ENCODE peak calls at places on chromosomes 6 and 20, in nine cellular contexts. B, D, F, M, N, G, Z, S and K are unnamed samples.
A peak's percentile ranks its signal among the peaks of the same experiment; 100 is the strongest.

GRCh38 chr6:113529191-113529590 is 328.0 kb upstream of the MARCKS start:
- DNase-seq in G (no peak), M (no peak), D (no peak), Z (no peak), F (no peak), S (peak; percentile 24), N (peak; percentile 53), B (peak; percentile 43), K (peak; percentile 41)

GRCh38 chr6:149334201-149334600 is 16.7 kb downstream of the TAB2 start:
- DNase-seq in M (no peak), N (peak; percentile 51), D (no peak), G (no peak), Z (no peak), S (peak; percentile 64), B (peak; percentile 80), F (no peak), K (peak; percentile 62)

GRCh38 chr20:45059022-45059728 is 41.8 kb downstream of the KCNS1 start:
- DNase-seq in D (peak; percentile 28), N (peak; percentile 52), F (no peak), M (no peak), S (no peak), G (no peak), B (peak; percentile 64), Z (no peak), K (peak; percentile 27)

GRCh38 chr20:62122659-62123449 is 579 bp downstream of the LSM14B start:
- DNase-seq in B (peak; percentile 50), N (no peak), D (peak; percentile 58), S (peak; percentile 11), F (peak; percentile 45), M (no peak), G (peak; percentile 77), Z (no peak), K (peak; percentile 35)

GRCh38 chr6:127880452-127880851 is 20.4 kb downstream of the THEMIS start:
- DNase-seq in N (no peak), D (peak; percentile 91), S (no peak), M (no peak), F (no peak), G (no peak), Z (no peak), B (no peak), K (peak; percentile 21)

GRCh38 chr6:40882321-40882720 is 156.7 kb downstream of the UNC5CL start:
- DNase-seq in Z (no peak), S (no peak), N (no peak), D (no peak), M (no peak), G (peak; percentile 23), F (no peak), B (no peak), K (no peak)

GRCh38 chr6:156487877-156488276 is 289.3 kb upstream of the ARID1B start:
- DNase-seq in B (no peak), G (no peak), M (no peak), N (no peak), D (no peak), F (no peak), Z (no peak), S (no peak), K (no peak)

GRCh38 chr6:21185849-21186478 is 407.6 kb upstream of the SOX4 start:
- DNase-seq in F (peak; percentile 96), M (no peak), Z (peak; percentile 90), D (no peak), G (no peak), B (no peak), S (peak; percentile 12), N (no peak), K (no peak)

GRCh38 chr6:111812080-111813038 is 60.9 kb downstream of the FYN start:
- DNase-seq in D (no peak), Z (no peak), M (no peak), N (peak; percentile 66), G (no peak), S (no peak), F (no peak), B (peak; percentile 77), K (peak; percentile 65)

GRCh38 chr6:35786810-35787209 is 6.0 kb downstream of the CLPSL1 start:
- DNase-seq in Z (no peak), B (no peak), D (no peak), F (no peak), S (no peak), G (no peak), N (no peak), M (no peak), K (no peak)

DNA sequence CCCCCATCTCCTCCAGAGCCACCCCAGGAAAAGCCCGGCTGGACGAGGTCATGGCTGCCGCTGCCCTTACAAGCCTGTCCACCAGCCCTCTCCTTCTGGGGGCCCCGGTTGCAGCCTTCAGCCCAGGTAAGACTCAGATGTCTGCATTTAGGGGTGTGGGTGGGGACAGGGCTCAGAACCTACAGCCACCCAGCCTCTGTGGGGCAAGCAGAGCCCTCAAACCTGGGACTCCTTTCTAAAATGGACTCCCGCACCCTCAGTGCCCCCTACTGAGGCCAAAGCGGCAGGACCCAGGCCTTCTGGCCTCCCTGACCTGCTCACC is 1.7 kb downstream of the SLC2A4RG start:
- DNase-seq in B (no peak), F (no peak), S (no peak), G (no peak), Z (no peak), D (no peak), N (no peak), M (no peak), K (no peak)
- H3K4me2 ChIP-seq in B (peak overlapping the region; percentile 88), F (peak overlapping the region; percentile 86), S (peak overlapping the region; percentile 76), G (peak overlapping the region; percentile 95), Z (peak overlapping the region; percentile 56), D (no peak overlapping the region), N (peak overlapping the region; percentile 98), M (peak overlapping the region; percentile 98), K (peak overlapping the region; percentile 98)

DNA sequence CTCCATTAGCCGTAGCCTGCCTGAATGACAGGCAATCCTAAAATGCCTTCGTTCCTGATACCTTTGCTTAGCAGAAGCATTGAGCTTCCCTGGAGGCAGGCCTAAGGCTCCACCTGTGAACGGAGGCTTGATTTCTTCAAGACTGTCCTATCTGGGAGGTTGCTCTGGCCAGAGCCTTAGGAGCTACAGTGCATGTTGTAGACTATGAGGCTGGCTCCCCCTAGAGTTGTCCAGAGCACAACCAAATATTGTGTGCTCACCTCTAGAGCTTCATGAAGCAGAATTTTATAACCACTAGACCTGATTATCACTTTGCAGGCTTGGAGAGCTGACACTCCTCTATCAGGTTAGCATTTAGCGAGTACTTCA is 217.8 kb downstream of the MAFB start:
- DNase-seq in F (peak; percentile 75), D (no peak), Z (peak; percentile 65), G (no peak), N (no peak), S (no peak), B (no peak), M (no peak), K (no peak)
- TF ChIP-seq CTCF in F (peak; percentile 78), D (no peak), Z (peak; percentile 69), G (peak; percentile 30), N (no peak), S (peak; percentile 14), B (no peak), M (no peak), K (peak; percentile 39)

GRCh38 chr20:2871555-2872303 is 1.6 kb upstream of the PTPRA start:
- DNase-seq in D (no peak), M (no peak), G (no peak), S (no peak), F (peak; percentile 13), B (no peak), N (no peak), Z (no peak), K (no peak)

GRCh38 chr20:2873010-2873746 is at the start of gene PTPRA:
- DNase-seq in G (peak; percentile 95), B (peak; percentile 95), M (peak; percentile 93), Z (peak; percentile 94), D (peak; percentile 94), S (peak; percentile 91), F (peak; percentile 95), N (peak; percentile 80), K (peak; percentile 86)

GRCh38 chr20:2869381-2869780 is 3.9 kb upstream of the PTPRA start:
- DNase-seq in B (no peak), Z (no peak), N (no peak), M (no peak), G (no peak), S (no peak), D (no peak), F (no peak), K (no peak)

GRCh38 chr20:2872304-2873009 is 824 bp upstream of the PTPRA start:
- DNase-seq in N (peak; percentile 34), G (peak; percentile 76), S (peak; percentile 64), M (peak; percentile 55), D (peak; percentile 64), Z (peak; percentile 66), F (peak; percentile 88), B (peak; percentile 46), K (peak; percentile 56)

DNA sequence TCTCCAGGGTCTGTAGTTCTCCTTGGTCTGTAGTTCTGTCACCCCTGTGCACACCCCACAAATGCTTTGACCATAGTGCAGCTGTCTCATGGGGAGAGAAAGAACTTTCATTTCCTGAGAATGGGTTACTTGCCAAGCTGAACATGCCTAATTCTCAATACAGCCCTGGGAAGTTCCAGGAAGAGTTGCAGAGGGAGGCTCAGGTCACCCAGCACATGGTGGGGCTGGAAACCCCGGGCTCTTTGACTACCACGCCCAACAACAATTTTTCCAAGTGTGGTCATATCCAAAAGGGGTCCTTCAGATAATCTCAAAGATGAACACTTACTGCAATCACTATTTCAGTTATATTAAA is 2.2 kb upstream of the PTPRA start:
- DNase-seq in D (no peak), B (no peak), Z (no peak), G (no peak), M (no peak), F (no peak), S (peak; percentile 25), N (no peak), K (peak; percentile 40)
- H3K4me2 ChIP-seq in D (no peak overlapping the region), B (peak overlapping the region; percentile 54), Z (no peak overlapping the region), G (no peak overlapping the region), M (no peak overlapping the region), F (no peak overlapping the region), S (peak overlapping the region; percentile 68), N (peak overlapping the region; percentile 70), K (no peak overlapping the region)

GRCh38 chr6:11190625-11191245 is 41.7 kb downstream of the NEDD9 start:
- DNase-seq in F (no peak), G (no peak), B (no peak), S (no peak), Z (no peak), D (no peak), N (no peak), M (no peak), K (no peak)

GRCh38 chr6:11188161-11188915 is 44.1 kb downstream of the NEDD9 start:
- DNase-seq in D (no peak), N (no peak), F (no peak), Z (no peak), G (peak; percentile 58), S (no peak), M (peak; percentile 74), B (peak; percentile 92), K (peak; percentile 30)

GRCh38 chr6:11187301-11187700 is 45.2 kb downstream of the NEDD9 start:
- DNase-seq in D (no peak), B (no peak), G (no peak), N (no peak), F (no peak), Z (no peak), S (no peak), M (no peak), K (no peak)

GRCh38 chr6:11192167-11192566 is 40.3 kb downstream of the NEDD9 start:
- DNase-seq in D (no peak), Z (no peak), S (no peak), F (no peak), B (no peak), M (no peak), N (no peak), G (no peak), K (no peak)

GRCh38 chr6:11189865-11190624 is 42.4 kb downstream of the NEDD9 start:
- DNase-seq in N (no peak), B (no peak), Z (no peak), D (no peak), S (no peak), M (no peak), F (no peak), G (no peak), K (no peak)
- TF ChIP-seq CTCF in N (no peak), B (no peak), Z (no peak), D (no peak), S (no peak), M (no peak), F (no peak), G (no peak), K (no peak)